ENCODE peak calls at places on chromosomes 1 and 21, in seven cellular contexts. C is GM23338, E is GM23248, T is HCT116, W is SK-N-SH, M is neural progenitor cell, H is PC-3. Y is an unnamed sample. For H3K27me3, the result is how much of the 10 kb centered on the place peaks cover.

GRCh38 chr1:27418326-27418761 is 25.9 kb downstream of the GPR3 start:
- DNase-seq in C (no peak), E (peak), T (no peak), W (no peak), M (no peak), H (peak), Y (peak)

GRCh38 chr21:36807421-36808004 is 108.6 kb downstream of the SIM2 start:
- DNase-seq in C (no peak), E (no peak), T (no peak), W (no peak), M (no peak), H (no peak), Y (no peak)

GRCh38 chr1:28926629-28927441 is 12.5 kb downstream of the EPB41 start:
- DNase-seq in C (peak), E (no peak), T (no peak), W (no peak), M (peak), H (no peak), Y (no peak)

GRCh38 chr1:70140343-70140742 is 65.0 kb downstream of the LRRC40 start:
- DNase-seq in C (no peak), E (peak), T (no peak), W (no peak), M (no peak), H (no peak), Y (peak)

GRCh38 chr1:148362141-148362929 is 120.8 kb downstream of the PPIAL4G start:
- DNase-seq in C (peak), E (peak), T (peak), W (no peak), M (peak), H (no peak), Y (peak)

GRCh38 chr21:32713726-32714125 is 14.1 kb downstream of the SYNJ1 start:
- DNase-seq in C (no peak), E (no peak), T (no peak), W (no peak), M (no peak), H (no peak), Y (no peak)

GRCh38 chr1:99005142-99005491 is 456 bp upstream of the PLPPR5 start:
- DNase-seq in C (peak), E (peak), T (no peak), W (no peak), M (peak), H (no peak), Y (peak)

GRCh38 chr1:18109058-18109755 is 1.6 kb downstream of the IGSF21 start:
- DNase-seq in C (peak), E (peak), T (no peak), W (peak), M (peak), H (no peak), Y (no peak)

GRCh38 chr1:51569284-51570062 is 47.4 kb upstream of the OSBPL9 start:
- DNase-seq in C (peak), E (peak), T (peak), W (no peak), M (no peak), H (peak), Y (peak)

GRCh38 chr1:15472595-15472994 is 3.3 kb upstream of the CELA2B start:
- DNase-seq in C (no peak), E (no peak), T (no peak), W (no peak), M (no peak), H (no peak), Y (no peak)

GRCh38 chr1:116147972-116148371 is 36.8 kb downstream of the MAB21L3 start:
- DNase-seq in C (peak), E (no peak), T (no peak), W (no peak), M (no peak), H (no peak), Y (no peak)

GRCh38 chr21:42404534-42404933 is 832 bp downstream of the UBASH3A start:
- DNase-seq in C (no peak), E (no peak), T (no peak), W (no peak), M (peak), H (no peak), Y (no peak)

GRCh38 chr1:216238844-216239243 is 184.4 kb downstream of the USH2A start:
- DNase-seq in C (no peak), E (no peak), T (no peak), W (peak), M (no peak), H (no peak), Y (no peak)
- H3K27me3 ChIP-seq in C (under half), E (under half), T (under half), W (under half), M (under half), H (under half), Y (under half)

GRCh38 chr1:83123019-83123418 is 875.9 kb downstream of the TTLL7 start:
- DNase-seq in C (no peak), E (no peak), T (no peak), W (no peak), M (no peak), H (no peak), Y (no peak)

GRCh38 chr1:83115785-83116184 is 883.1 kb downstream of the TTLL7 start:
- DNase-seq in C (no peak), E (no peak), T (no peak), W (no peak), M (no peak), H (no peak), Y (no peak)

GRCh38 chr1:83114136-83114834 is 884.6 kb downstream of the TTLL7 start:
- DNase-seq in C (no peak), E (no peak), T (no peak), W (no peak), M (no peak), H (no peak), Y (no peak)

GRCh38 chr1:83113686-83114085 is 885.2 kb downstream of the TTLL7 start:
- DNase-seq in C (no peak), E (no peak), T (no peak), W (no peak), M (no peak), H (peak), Y (no peak)

DNA sequence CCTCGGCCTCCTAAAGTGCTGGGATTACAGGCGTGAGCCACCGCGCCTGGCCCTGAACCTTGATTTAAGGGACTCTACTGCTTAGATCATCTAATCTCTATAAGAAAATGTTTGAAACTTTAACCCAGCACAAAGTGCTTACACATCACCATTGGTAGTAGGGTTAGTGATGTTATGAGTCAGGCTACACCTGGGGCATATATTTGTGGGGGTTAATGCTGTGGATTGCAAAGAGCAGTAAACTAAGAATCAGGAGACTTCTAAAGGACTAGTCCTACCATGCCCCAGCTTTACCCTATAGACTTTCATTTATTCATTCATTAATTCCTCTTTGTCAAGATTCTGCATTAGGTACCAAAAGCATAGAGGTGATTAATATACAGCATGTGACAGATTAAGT is 880.5 kb downstream of the TTLL7 start:
- DNase-seq in C (no peak), E (no peak), T (no peak), W (no peak), M (no peak), H (no peak), Y (no peak)
- TF ChIP-seq EZH2phosphoT487 in C (no peak), E (no peak), T (no peak), W (no peak), M (no peak), H (no peak), Y (no peak)

GRCh38 chr1:154466136-154466665 is 35.8 kb upstream of the TDRD10 start:
- DNase-seq in C (no peak), E (no peak), T (no peak), W (no peak), M (no peak), H (no peak), Y (no peak)

GRCh38 chr1:154468480-154469240 is 33.4 kb upstream of the TDRD10 start:
- DNase-seq in C (no peak), E (no peak), T (no peak), W (no peak), M (no peak), H (no peak), Y (no peak)

GRCh38 chr1:154465621-154466020 is 36.4 kb upstream of the TDRD10 start:
- DNase-seq in C (no peak), E (no peak), T (no peak), W (no peak), M (no peak), H (no peak), Y (no peak)

GRCh38 chr1:154467768-154468102 is 34.3 kb upstream of the TDRD10 start:
- DNase-seq in C (no peak), E (no peak), T (no peak), W (no peak), M (no peak), H (no peak), Y (no peak)

GRCh38 chr1:154466879-154467767 is 34.9 kb upstream of the TDRD10 start:
- DNase-seq in C (peak), E (no peak), T (no peak), W (no peak), M (no peak), H (no peak), Y (no peak)
- H3K27me3 ChIP-seq in C (under half), E (under half), T (under half), W (under half), M (under half), H (under half), Y (under half)

DNA sequence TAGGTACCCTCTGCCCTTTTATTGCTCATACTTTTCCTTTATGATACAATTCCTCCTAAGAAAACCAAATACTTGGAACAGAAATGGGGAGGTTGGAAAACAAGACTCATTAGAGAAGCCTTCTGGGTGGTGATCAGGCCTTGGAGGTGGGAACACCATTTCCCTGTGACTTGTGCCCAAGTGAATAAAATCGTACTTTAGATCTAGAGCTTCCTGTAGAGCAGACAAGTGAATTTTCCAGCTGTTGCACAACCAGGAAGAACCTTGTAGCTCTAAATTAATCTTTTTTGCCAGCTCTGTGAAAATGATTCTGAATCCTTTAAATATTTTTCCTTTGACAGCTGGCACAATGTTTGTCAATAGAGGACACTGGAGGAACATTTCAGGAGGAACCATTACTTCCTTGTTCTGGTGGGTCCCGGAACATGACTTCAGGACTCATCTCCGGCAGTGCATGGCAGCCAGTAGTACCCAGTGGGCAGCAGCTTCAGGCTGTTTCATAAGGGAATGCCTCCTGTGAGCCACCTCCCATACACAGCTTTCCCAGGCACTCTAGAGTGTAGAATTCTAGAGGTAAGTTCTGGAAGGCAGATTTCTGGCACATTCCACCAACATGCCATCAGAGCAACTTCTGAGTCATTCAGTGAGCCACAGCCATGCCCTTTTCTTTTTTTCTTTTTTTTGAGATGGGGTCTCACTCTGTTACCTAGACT is 5.6 kb upstream of the SNAPIN start:
- DNase-seq in C (no peak), E (peak), T (no peak), W (no peak), M (no peak), H (peak), Y (peak)
- TF ChIP-seq EZH2phosphoT487 in C (no peak), E (no peak), T (no peak), W (no peak), M (no peak), H (no peak), Y (no peak)

GRCh38 chr1:217273866-217274265 is 357.0 kb downstream of the GPATCH2 start:
- DNase-seq in C (no peak), E (peak), T (no peak), W (no peak), M (no peak), H (peak), Y (no peak)

GRCh38 chr1:217272385-217272784 is 358.5 kb downstream of the GPATCH2 start:
- DNase-seq in C (no peak), E (peak), T (no peak), W (no peak), M (no peak), H (peak), Y (no peak)

GRCh38 chr1:217274927-217275616 is 355.8 kb downstream of the GPATCH2 start:
- DNase-seq in C (no peak), E (peak), T (no peak), W (no peak), M (no peak), H (peak), Y (no peak)

GRCh38 chr1:217274416-217274815 is 356.5 kb downstream of the GPATCH2 start:
- DNase-seq in C (no peak), E (peak), T (no peak), W (no peak), M (no peak), H (no peak), Y (no peak)

DNA sequence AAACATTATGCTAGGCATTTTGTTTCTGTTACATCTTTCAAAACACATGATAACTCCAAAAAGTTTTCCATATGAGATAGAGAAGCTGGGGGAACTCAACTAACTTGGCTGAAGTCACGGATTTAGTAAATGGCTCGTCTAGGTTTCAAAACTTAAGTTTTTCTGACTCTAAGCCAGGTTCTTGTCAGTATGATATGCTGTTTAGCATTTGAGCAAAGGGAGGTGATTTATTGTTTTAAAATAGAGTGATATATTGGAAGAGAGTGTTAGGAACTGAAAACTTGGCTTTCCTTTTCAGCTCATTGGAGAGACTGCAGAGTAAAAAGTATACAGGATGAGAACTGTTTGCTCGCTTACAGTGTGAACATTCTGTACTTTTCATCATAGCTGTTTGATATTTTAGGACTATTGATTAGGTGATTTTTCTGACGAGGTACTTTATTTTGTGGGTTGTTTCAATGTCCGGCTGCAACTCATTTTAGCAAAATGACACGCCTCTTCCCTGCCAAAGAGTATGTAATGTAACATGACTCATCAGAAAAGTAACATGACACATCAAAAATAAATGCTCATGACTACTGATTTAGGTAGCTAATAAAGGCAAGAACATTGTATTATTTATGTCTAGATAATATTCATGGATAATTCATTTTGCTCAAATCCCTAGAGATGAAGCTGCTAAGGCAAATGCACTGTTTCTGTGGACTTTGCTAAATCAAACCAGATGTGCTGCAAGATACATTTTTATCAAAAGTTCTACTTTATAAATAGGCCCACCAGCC is 355.1 kb downstream of the GPATCH2 start:
- DNase-seq in C (no peak), E (peak), T (no peak), W (peak), M (no peak), H (peak), Y (no peak)
- H3K27me3 ChIP-seq in C (under half), E (under half), T (under half), W (under half), M (under half), H (under half), Y (under half)

Y was measured in hepatocyte.